ENCODE peak calls at places on chromosomes 5 and 9, in five cellular contexts. G is HepG2, O is K562, J is H1, F is GM12878. P is an unnamed sample.
A peak's percentile ranks its signal among the peaks of the same experiment; 100 is the strongest.

GRCh38 chr9:92774274-92774673 is 9.6 kb upstream of the BICD2 start:
- DNase-seq in G (no peak), O (no peak), J (no peak), F (no peak), P (no peak)

GRCh38 chr5:134086943-134087305 is 27.6 kb upstream of the TCF7 start:
- DNase-seq in G (no peak), O (no peak), J (no peak), F (no peak), P (no peak)

GRCh38 chr9:5073701-5074100 is 88.6 kb downstream of the JAK2 start:
- DNase-seq in G (no peak), O (no peak), J (no peak), F (no peak), P (no peak)

GRCh38 chr9:35490155-35490909 is 421 bp downstream of the RUSC2 start:
- DNase-seq in G (no peak), O (no peak), J (peak; percentile 66), F (no peak), P (peak; percentile 60)

GRCh38 chr5:147628054-147628895 is 118.4 kb upstream of the DPYSL3 start:
- DNase-seq in G (peak; percentile 65), O (peak; percentile 23), J (peak; percentile 82), F (peak; percentile 28), P (peak; percentile 93)

GRCh38 chr5:177491429-177491945 is 5.9 kb downstream of the PDLIM7 start:
- DNase-seq in G (peak; percentile 65), O (peak; percentile 96), J (peak; percentile 99), F (no peak), P (peak; percentile 94)

GRCh38 chr9:36319806-36320205 is 61.6 kb upstream of the GNE start:
- DNase-seq in G (peak; percentile 66), O (no peak), J (no peak), F (no peak), P (no peak)

GRCh38 chr9:9102295-9102694 is 1302.7 kb upstream of the DMAC1 start:
- DNase-seq in G (no peak), O (no peak), J (no peak), F (no peak), P (no peak)

GRCh38 chr9:77471572-77471971 is 176.6 kb downstream of the GNA14 start:
- DNase-seq in G (no peak), O (no peak), J (no peak), F (no peak), P (no peak)

GRCh38 chr9:129816501-129817435 is 7.2 kb downstream of the TOR1A start:
- DNase-seq in G (no peak), O (no peak), J (no peak), F (no peak), P (no peak)

GRCh38 chr5:137627730-137628129 is 108.2 kb downstream of the KLHL3 start:
- DNase-seq in G (no peak), O (no peak), J (no peak), F (no peak), P (no peak)

GRCh38 chr5:173329370-173330150 is 1.3 kb upstream of the STC2 start:
- DNase-seq in G (peak; percentile 72), O (no peak), J (peak; percentile 80), F (peak; percentile 25), P (peak; percentile 88)

GRCh38 chr5:119393746-119394145 is 37.9 kb downstream of the TNFAIP8 start:
- DNase-seq in G (no peak), O (no peak), J (no peak), F (no peak), P (no peak)

GRCh38 chr5:173691931-173692330 is 75.5 kb upstream of the BOD1 start:
- DNase-seq in G (no peak), O (peak; percentile 54), J (no peak), F (no peak), P (no peak)

GRCh38 chr9:93673271-93673843 is 97.0 kb downstream of the PHF2 start:
- DNase-seq in G (no peak), O (no peak), J (peak; percentile 37), F (no peak), P (no peak)

GRCh38 chr9:79637180-79637925 is 65.6 kb downstream of the TLE4 start:
- DNase-seq in G (no peak), O (no peak), J (no peak), F (no peak), P (no peak)

GRCh38 chr9:134870311-134870694 is 10.3 kb upstream of the FCN2 start:
- DNase-seq in G (no peak), O (no peak), J (no peak), F (no peak), P (no peak)

GRCh38 chr5:172897691-172898512 is 61.3 kb upstream of the RPL26L1 start:
- DNase-seq in G (no peak), O (no peak), J (no peak), F (no peak), P (no peak)

GRCh38 chr5:126519637-126520592 is 75.1 kb downstream of the ALDH7A1 start:
- DNase-seq in G (no peak), O (no peak), J (peak; percentile 41), F (no peak), P (no peak)

GRCh38 chr9:92804727-92805126 is 40.1 kb upstream of the BICD2 start:
- DNase-seq in G (no peak), O (no peak), J (no peak), F (no peak), P (no peak)

GRCh38 chr9:125744616-125745387 is 2.4 kb upstream of the PBX3 start:
- DNase-seq in G (no peak), O (no peak), J (no peak), F (no peak), P (no peak)

GRCh38 chr5:1097381-1097893 is 14.4 kb downstream of the SLC12A7 start:
- DNase-seq in G (no peak), O (no peak), J (no peak), F (no peak), P (no peak)

GRCh38 chr9:134460206-134460605 is 134.0 kb downstream of the RXRA start:
- DNase-seq in G (no peak), O (no peak), J (no peak), F (no peak), P (no peak)

GRCh38 chr5:142109356-142110045 is 922 bp downstream of the NDFIP1 start:
- DNase-seq in G (no peak), O (no peak), J (no peak), F (no peak), P (peak; percentile 46)

GRCh38 chr5:81517462-81517861 is 123.5 kb upstream of the ACOT12 start:
- DNase-seq in G (no peak), O (no peak), J (no peak), F (no peak), P (no peak)

GRCh38 chr9:106704056-106704625 is 158.8 kb upstream of the ZNF462 start:
- DNase-seq in G (no peak), O (no peak), J (no peak), F (no peak), P (no peak)

GRCh38 chr9:76155361-76155760 is 238.9 kb downstream of the RFK start:
- DNase-seq in G (no peak), O (no peak), J (no peak), F (no peak), P (no peak)

GRCh38 chr5:1887400-1888360 is 5.0 kb upstream of the IRX4 start:
- DNase-seq in G (no peak), O (no peak), J (no peak), F (no peak), P (peak; percentile 68)

GRCh38 chr9:91771864-91772263 is 178.2 kb downstream of the ROR2 start:
- DNase-seq in G (no peak), O (no peak), J (no peak), F (no peak), P (no peak)

GRCh38 chr5:96973561-96974401 is 37.9 kb downstream of the LNPEP start:
- DNase-seq in G (no peak), O (no peak), J (no peak), F (no peak), P (no peak)

DNA sequence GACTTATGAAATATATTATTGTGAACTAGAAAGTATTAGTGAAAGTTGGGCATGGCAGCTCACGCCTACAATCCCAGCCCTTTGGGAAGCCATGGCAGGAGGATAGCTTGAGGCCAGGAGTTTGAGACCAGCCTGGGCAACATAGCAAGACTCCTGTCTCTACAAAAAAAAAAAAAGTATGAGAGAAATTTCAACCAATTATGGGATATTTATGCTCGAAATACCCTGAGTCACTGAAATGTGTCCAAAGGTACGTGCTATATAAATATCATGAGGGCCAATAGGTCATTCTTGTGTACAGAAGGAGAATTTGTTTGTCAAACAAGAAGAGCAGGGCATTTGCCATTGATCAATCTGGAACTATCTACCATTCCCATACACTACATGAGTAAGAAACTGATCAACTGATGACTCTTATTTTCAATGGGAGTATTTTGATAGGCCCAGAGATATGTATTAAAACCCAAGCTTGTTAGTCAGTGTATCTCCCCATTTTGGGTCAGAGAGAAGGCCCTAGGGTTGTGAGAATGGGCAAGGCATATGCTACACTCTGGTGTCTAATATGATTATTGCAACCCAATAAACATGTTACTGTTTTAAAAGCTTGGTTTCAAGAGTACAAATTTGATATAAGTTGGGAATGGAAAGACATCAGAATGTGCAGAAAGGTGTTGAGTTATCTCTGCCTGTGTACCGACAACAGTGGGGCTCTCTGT is 21.7 kb upstream of the HOMER1 start:
- DNase-seq in G (peak; percentile 87), O (no peak), J (no peak), F (no peak), P (no peak)
- TF ChIP-seq CREB1 in G (peak; percentile 55), O (no peak), J (no peak), F (no peak), P (no peak)

GRCh38 chr9:131841765-131842318 is 102.0 kb upstream of the RAPGEF1 start:
- DNase-seq in G (no peak), O (no peak), J (no peak), F (no peak), P (no peak)
- H3K4me2 ChIP-seq in G (no peak overlapping the region), O (no peak overlapping the region), J (no peak overlapping the region), F (no peak overlapping the region), P (no peak overlapping the region)

GRCh38 chr5:157148734-157149615 is 6.3 kb upstream of the MED7 start:
- DNase-seq in G (peak; percentile 47), O (peak; percentile 72), J (peak; percentile 79), F (peak; percentile 40), P (peak; percentile 86)
- TF ChIP-seq CREB1 in G (no peak), O (no peak), J (no peak), F (no peak), P (no peak)

GRCh38 chr9:130938652-130939404 is at the start of gene FIBCD1:
- DNase-seq in G (no peak), O (no peak), J (peak; percentile 84), F (no peak), P (peak; percentile 80)

GRCh38 chr9:130936285-130937117 is 2.5 kb downstream of the FIBCD1 start:
- DNase-seq in G (peak; percentile 28), O (peak; percentile 75), J (peak; percentile 76), F (no peak), P (peak; percentile 81)

GRCh38 chr9:130937146-130938076 is 1.6 kb downstream of the FIBCD1 start:
- DNase-seq in G (no peak), O (peak; percentile 67), J (no peak), F (no peak), P (no peak)

GRCh38 chr9:130939405-130939941 is 426 bp upstream of the FIBCD1 start:
- DNase-seq in G (no peak), O (no peak), J (peak; percentile 66), F (no peak), P (peak; percentile 68)

GRCh38 chr9:130938184-130938651 is 829 bp downstream of the FIBCD1 start:
- DNase-seq in G (no peak), O (no peak), J (peak; percentile 66), F (no peak), P (no peak)
- H3K4me2 ChIP-seq in G (peak overlapping the region; percentile 66), O (no peak overlapping the region), J (peak overlapping the region; percentile 83), F (peak overlapping the region; percentile 84), P (peak overlapping the region; percentile 83)

P was measured in GM23338.